ENCODE peak calls at places on chromosome 13, in eight cellular contexts. One of them, this sample, is unnamed.
A peak's percentile ranks its signal among the peaks of the same experiment; 100 is the strongest.

GRCh38 chr13:31878955-31879354 is 139.6 kb downstream of the RXFP2 start:
- DNase-seq in Calu3: no peak
- DNase-seq in BJ: no peak
- DNase-seq in progenitor cell of endocrine pancreas: no peak
- DNase-seq in activated CD8-positive, alpha-beta T cell treated with anti-CD3 and anti-CD28 coated beads for 36 hours: no peak
- DNase-seq in heart right ventricle: no peak
- DNase-seq in body of pancreas: no peak
- DNase-seq in psoas muscle: no peak
- DNase-seq in this sample: no peak

GRCh38 chr13:35140831-35141230 is 198.8 kb downstream of the NBEA start:
- DNase-seq in Calu3: no peak
- DNase-seq in BJ: no peak
- DNase-seq in progenitor cell of endocrine pancreas: no peak
- DNase-seq in activated CD8-positive, alpha-beta T cell treated with anti-CD3 and anti-CD28 coated beads for 36 hours: no peak
- DNase-seq in heart right ventricle: no peak
- DNase-seq in body of pancreas: no peak
- DNase-seq in psoas muscle: no peak
- DNase-seq in this sample: no peak

GRCh38 chr13:86425127-86425526 is 625.9 kb upstream of the SLITRK6 start:
- DNase-seq in Calu3: no peak
- DNase-seq in BJ: no peak
- DNase-seq in progenitor cell of endocrine pancreas: no peak
- DNase-seq in activated CD8-positive, alpha-beta T cell treated with anti-CD3 and anti-CD28 coated beads for 36 hours: no peak
- DNase-seq in heart right ventricle: no peak
- DNase-seq in body of pancreas: no peak
- DNase-seq in psoas muscle: no peak
- DNase-seq in this sample: no peak

GRCh38 chr13:104737713-104738112 is 1671.5 kb upstream of the SLC10A2 start:
- DNase-seq in Calu3: no peak
- DNase-seq in BJ: no peak
- DNase-seq in progenitor cell of endocrine pancreas: no peak
- DNase-seq in activated CD8-positive, alpha-beta T cell treated with anti-CD3 and anti-CD28 coated beads for 36 hours: no peak
- DNase-seq in heart right ventricle: no peak
- DNase-seq in body of pancreas: no peak
- DNase-seq in psoas muscle: no peak
- DNase-seq in this sample: no peak

GRCh38 chr13:99982021-99982740 is 597 bp downstream of the ZIC2 start:
- DNase-seq in Calu3: no peak
- DNase-seq in BJ: no peak
- DNase-seq in progenitor cell of endocrine pancreas: no peak
- DNase-seq in activated CD8-positive, alpha-beta T cell treated with anti-CD3 and anti-CD28 coated beads for 36 hours: no peak
- DNase-seq in heart right ventricle: no peak
- DNase-seq in body of pancreas: no peak
- DNase-seq in psoas muscle: no peak
- DNase-seq in this sample: peak; percentile 33

GRCh38 chr13:32887617-32888016 is 128.6 kb upstream of the KL start:
- DNase-seq in Calu3: no peak
- DNase-seq in BJ: no peak
- DNase-seq in progenitor cell of endocrine pancreas: no peak
- DNase-seq in activated CD8-positive, alpha-beta T cell treated with anti-CD3 and anti-CD28 coated beads for 36 hours: no peak
- DNase-seq in heart right ventricle: no peak
- DNase-seq in body of pancreas: no peak
- DNase-seq in psoas muscle: no peak
- DNase-seq in this sample: no peak

GRCh38 chr13:19596086-19596485 is 34.8 kb upstream of the TPTE2 start:
- DNase-seq in Calu3: no peak
- DNase-seq in BJ: no peak
- DNase-seq in progenitor cell of endocrine pancreas: no peak
- DNase-seq in activated CD8-positive, alpha-beta T cell treated with anti-CD3 and anti-CD28 coated beads for 36 hours: no peak
- DNase-seq in heart right ventricle: no peak
- DNase-seq in body of pancreas: no peak
- DNase-seq in psoas muscle: no peak
- DNase-seq in this sample: no peak

GRCh38 chr13:42796747-42797356 is 15.5 kb downstream of the FAM216B start:
- DNase-seq in Calu3: no peak
- DNase-seq in BJ: no peak
- DNase-seq in progenitor cell of endocrine pancreas: no peak
- DNase-seq in activated CD8-positive, alpha-beta T cell treated with anti-CD3 and anti-CD28 coated beads for 36 hours: no peak
- DNase-seq in heart right ventricle: no peak
- DNase-seq in body of pancreas: no peak
- DNase-seq in psoas muscle: no peak
- DNase-seq in this sample: no peak

GRCh38 chr13:101730420-101731000 is 278.0 kb downstream of the ITGBL1 start:
- DNase-seq in Calu3: no peak
- DNase-seq in BJ: no peak
- DNase-seq in progenitor cell of endocrine pancreas: no peak
- DNase-seq in activated CD8-positive, alpha-beta T cell treated with anti-CD3 and anti-CD28 coated beads for 36 hours: no peak
- DNase-seq in heart right ventricle: no peak
- DNase-seq in body of pancreas: peak; percentile 11
- DNase-seq in psoas muscle: no peak
- DNase-seq in this sample: no peak

GRCh38 chr13:78607409-78608253 is 4.3 kb upstream of the POU4F1 start:
- DNase-seq in Calu3: no peak
- DNase-seq in BJ: no peak
- DNase-seq in progenitor cell of endocrine pancreas: no peak
- DNase-seq in activated CD8-positive, alpha-beta T cell treated with anti-CD3 and anti-CD28 coated beads for 36 hours: no peak
- DNase-seq in heart right ventricle: no peak
- DNase-seq in body of pancreas: no peak
- DNase-seq in psoas muscle: no peak
- DNase-seq in this sample: no peak

GRCh38 chr13:40665061-40665753 is 1.2 kb downstream of the FOXO1 start:
- DNase-seq in Calu3: peak; percentile 31
- DNase-seq in BJ: no peak
- DNase-seq in progenitor cell of endocrine pancreas: peak; percentile 46
- DNase-seq in activated CD8-positive, alpha-beta T cell treated with anti-CD3 and anti-CD28 coated beads for 36 hours: peak; percentile 53
- DNase-seq in heart right ventricle: peak; percentile 60
- DNase-seq in body of pancreas: peak; percentile 53
- DNase-seq in psoas muscle: peak; percentile 37
- DNase-seq in this sample: peak; percentile 33

GRCh38 chr13:33015275-33015674 is 948 bp upstream of the KL start:
- DNase-seq in Calu3: no peak
- DNase-seq in BJ: no peak
- DNase-seq in progenitor cell of endocrine pancreas: no peak
- DNase-seq in activated CD8-positive, alpha-beta T cell treated with anti-CD3 and anti-CD28 coated beads for 36 hours: no peak
- DNase-seq in heart right ventricle: no peak
- DNase-seq in body of pancreas: no peak
- DNase-seq in psoas muscle: no peak
- DNase-seq in this sample: no peak

GRCh38 chr13:48790199-48790598 is 136.5 kb downstream of the CYSLTR2 start:
- DNase-seq in Calu3: no peak
- DNase-seq in BJ: no peak
- DNase-seq in progenitor cell of endocrine pancreas: no peak
- DNase-seq in activated CD8-positive, alpha-beta T cell treated with anti-CD3 and anti-CD28 coated beads for 36 hours: no peak
- DNase-seq in heart right ventricle: no peak
- DNase-seq in body of pancreas: no peak
- DNase-seq in psoas muscle: no peak
- DNase-seq in this sample: no peak

GRCh38 chr13:113528798-113529180 is 38.3 kb upstream of the DCUN1D2 start:
- DNase-seq in Calu3: no peak
- DNase-seq in BJ: no peak
- DNase-seq in progenitor cell of endocrine pancreas: no peak
- DNase-seq in activated CD8-positive, alpha-beta T cell treated with anti-CD3 and anti-CD28 coated beads for 36 hours: no peak
- DNase-seq in heart right ventricle: no peak
- DNase-seq in body of pancreas: no peak
- DNase-seq in psoas muscle: no peak
- DNase-seq in this sample: no peak

GRCh38 chr13:42361701-42362100 is 89.7 kb downstream of the AKAP11 start:
- DNase-seq in Calu3: no peak
- DNase-seq in BJ: no peak
- DNase-seq in progenitor cell of endocrine pancreas: no peak
- DNase-seq in activated CD8-positive, alpha-beta T cell treated with anti-CD3 and anti-CD28 coated beads for 36 hours: no peak
- DNase-seq in heart right ventricle: no peak
- DNase-seq in body of pancreas: no peak
- DNase-seq in psoas muscle: no peak
- DNase-seq in this sample: no peak

GRCh38 chr13:29922896-29923295 is 72.5 kb upstream of the UBL3 start:
- DNase-seq in Calu3: no peak
- DNase-seq in BJ: no peak
- DNase-seq in progenitor cell of endocrine pancreas: no peak
- DNase-seq in activated CD8-positive, alpha-beta T cell treated with anti-CD3 and anti-CD28 coated beads for 36 hours: no peak
- DNase-seq in heart right ventricle: no peak
- DNase-seq in body of pancreas: no peak
- DNase-seq in psoas muscle: no peak
- DNase-seq in this sample: peak; percentile 43

GRCh38 chr13:104086205-104086604 is 1020.0 kb upstream of the SLC10A2 start:
- DNase-seq in Calu3: no peak
- DNase-seq in BJ: peak; percentile 13
- DNase-seq in progenitor cell of endocrine pancreas: no peak
- DNase-seq in activated CD8-positive, alpha-beta T cell treated with anti-CD3 and anti-CD28 coated beads for 36 hours: no peak
- DNase-seq in heart right ventricle: no peak
- DNase-seq in body of pancreas: no peak
- DNase-seq in psoas muscle: no peak
- DNase-seq in this sample: no peak

GRCh38 chr13:66036024-66036614 is 1194.0 kb downstream of the PCDH9 start:
- DNase-seq in Calu3: no peak
- DNase-seq in BJ: no peak
- DNase-seq in progenitor cell of endocrine pancreas: no peak
- DNase-seq in activated CD8-positive, alpha-beta T cell treated with anti-CD3 and anti-CD28 coated beads for 36 hours: no peak
- DNase-seq in heart right ventricle: no peak
- DNase-seq in body of pancreas: no peak
- DNase-seq in psoas muscle: no peak
- DNase-seq in this sample: no peak

GRCh38 chr13:45879666-45880065 is 28.1 kb upstream of the SIAH3 start:
- DNase-seq in Calu3: peak; percentile 43
- DNase-seq in BJ: no peak
- DNase-seq in progenitor cell of endocrine pancreas: no peak
- DNase-seq in activated CD8-positive, alpha-beta T cell treated with anti-CD3 and anti-CD28 coated beads for 36 hours: no peak
- DNase-seq in heart right ventricle: peak; percentile 50
- DNase-seq in body of pancreas: peak; percentile 50
- DNase-seq in psoas muscle: peak; percentile 70
- DNase-seq in this sample: peak; percentile 76
- TF ChIP-seq CTCF in Calu3: peak; percentile 12
- TF ChIP-seq CTCF in BJ: no peak
- TF ChIP-seq CTCF in progenitor cell of endocrine pancreas: peak; percentile 41
- TF ChIP-seq CTCF in activated CD8-positive, alpha-beta T cell treated with anti-CD3 and anti-CD28 coated beads for 36 hours: no peak
- TF ChIP-seq CTCF in heart right ventricle: peak; percentile 53
- TF ChIP-seq CTCF in body of pancreas: peak; percentile 25
- TF ChIP-seq CTCF in psoas muscle: peak; percentile 54
- TF ChIP-seq CTCF in this sample: peak; percentile 40

DNA sequence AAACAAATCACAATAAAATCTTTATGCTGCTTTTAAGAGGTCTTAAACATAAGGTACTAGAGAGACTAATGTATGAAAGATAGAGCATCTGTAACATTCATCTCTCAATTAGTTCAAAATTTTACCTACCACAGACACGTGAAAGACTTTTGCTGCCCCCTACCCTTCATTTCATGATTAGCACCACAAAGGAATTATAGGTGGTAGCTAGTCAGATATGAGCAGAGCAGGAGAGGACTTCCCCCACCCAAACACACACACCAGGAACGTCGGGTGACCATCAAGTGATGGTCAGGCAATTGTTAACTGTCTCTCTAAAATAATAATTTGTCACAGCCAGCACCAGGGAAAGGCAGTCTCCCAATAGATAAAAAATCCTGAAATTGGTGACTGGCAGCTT is 1531.7 kb upstream of the SPRY2 start:
- DNase-seq in Calu3: peak; percentile 3
- DNase-seq in BJ: no peak
- DNase-seq in progenitor cell of endocrine pancreas: no peak
- DNase-seq in activated CD8-positive, alpha-beta T cell treated with anti-CD3 and anti-CD28 coated beads for 36 hours: no peak
- DNase-seq in heart right ventricle: no peak
- DNase-seq in body of pancreas: no peak
- DNase-seq in psoas muscle: no peak
- DNase-seq in this sample: peak; percentile 49
- TF ChIP-seq CTCF in Calu3: no peak
- TF ChIP-seq CTCF in BJ: no peak
- TF ChIP-seq CTCF in progenitor cell of endocrine pancreas: peak; percentile 67
- TF ChIP-seq CTCF in activated CD8-positive, alpha-beta T cell treated with anti-CD3 and anti-CD28 coated beads for 36 hours: no peak
- TF ChIP-seq CTCF in heart right ventricle: no peak
- TF ChIP-seq CTCF in body of pancreas: peak; percentile 43
- TF ChIP-seq CTCF in psoas muscle: no peak
- TF ChIP-seq CTCF in this sample: peak; percentile 37

GRCh38 chr13:98752942-98753290 is 444 bp upstream of the SLC15A1 start:
- DNase-seq in Calu3: no peak
- DNase-seq in BJ: no peak
- DNase-seq in progenitor cell of endocrine pancreas: no peak
- DNase-seq in activated CD8-positive, alpha-beta T cell treated with anti-CD3 and anti-CD28 coated beads for 36 hours: no peak
- DNase-seq in heart right ventricle: no peak
- DNase-seq in body of pancreas: no peak
- DNase-seq in psoas muscle: no peak
- DNase-seq in this sample: no peak

GRCh38 chr13:98746968-98747367 is 5.5 kb downstream of the SLC15A1 start:
- DNase-seq in Calu3: peak; percentile 4
- DNase-seq in BJ: no peak
- DNase-seq in progenitor cell of endocrine pancreas: no peak
- DNase-seq in activated CD8-positive, alpha-beta T cell treated with anti-CD3 and anti-CD28 coated beads for 36 hours: no peak
- DNase-seq in heart right ventricle: no peak
- DNase-seq in body of pancreas: no peak
- DNase-seq in psoas muscle: no peak
- DNase-seq in this sample: peak; percentile 67

GRCh38 chr13:98752111-98752941 is at the start of gene SLC15A1:
- DNase-seq in Calu3: peak; percentile 20
- DNase-seq in BJ: no peak
- DNase-seq in progenitor cell of endocrine pancreas: peak; percentile 23
- DNase-seq in activated CD8-positive, alpha-beta T cell treated with anti-CD3 and anti-CD28 coated beads for 36 hours: no peak
- DNase-seq in heart right ventricle: no peak
- DNase-seq in body of pancreas: peak; percentile 61
- DNase-seq in psoas muscle: no peak
- DNase-seq in this sample: no peak

GRCh38 chr13:98751397-98752110 is 918 bp downstream of the SLC15A1 start:
- DNase-seq in Calu3: no peak
- DNase-seq in BJ: no peak
- DNase-seq in progenitor cell of endocrine pancreas: no peak
- DNase-seq in activated CD8-positive, alpha-beta T cell treated with anti-CD3 and anti-CD28 coated beads for 36 hours: no peak
- DNase-seq in heart right ventricle: no peak
- DNase-seq in body of pancreas: peak; percentile 46
- DNase-seq in psoas muscle: no peak
- DNase-seq in this sample: no peak

GRCh38 chr13:98749501-98749900 is 3.0 kb downstream of the SLC15A1 start:
- DNase-seq in Calu3: no peak
- DNase-seq in BJ: peak; percentile 81
- DNase-seq in progenitor cell of endocrine pancreas: no peak
- DNase-seq in activated CD8-positive, alpha-beta T cell treated with anti-CD3 and anti-CD28 coated beads for 36 hours: no peak
- DNase-seq in heart right ventricle: no peak
- DNase-seq in body of pancreas: no peak
- DNase-seq in psoas muscle: no peak
- DNase-seq in this sample: peak; percentile 47
- TF ChIP-seq CTCF in Calu3: no peak
- TF ChIP-seq CTCF in BJ: no peak
- TF ChIP-seq CTCF in progenitor cell of endocrine pancreas: no peak
- TF ChIP-seq CTCF in activated CD8-positive, alpha-beta T cell treated with anti-CD3 and anti-CD28 coated beads for 36 hours: no peak
- TF ChIP-seq CTCF in heart right ventricle: no peak
- TF ChIP-seq CTCF in body of pancreas: no peak
- TF ChIP-seq CTCF in psoas muscle: no peak
- TF ChIP-seq CTCF in this sample: no peak

DNA sequence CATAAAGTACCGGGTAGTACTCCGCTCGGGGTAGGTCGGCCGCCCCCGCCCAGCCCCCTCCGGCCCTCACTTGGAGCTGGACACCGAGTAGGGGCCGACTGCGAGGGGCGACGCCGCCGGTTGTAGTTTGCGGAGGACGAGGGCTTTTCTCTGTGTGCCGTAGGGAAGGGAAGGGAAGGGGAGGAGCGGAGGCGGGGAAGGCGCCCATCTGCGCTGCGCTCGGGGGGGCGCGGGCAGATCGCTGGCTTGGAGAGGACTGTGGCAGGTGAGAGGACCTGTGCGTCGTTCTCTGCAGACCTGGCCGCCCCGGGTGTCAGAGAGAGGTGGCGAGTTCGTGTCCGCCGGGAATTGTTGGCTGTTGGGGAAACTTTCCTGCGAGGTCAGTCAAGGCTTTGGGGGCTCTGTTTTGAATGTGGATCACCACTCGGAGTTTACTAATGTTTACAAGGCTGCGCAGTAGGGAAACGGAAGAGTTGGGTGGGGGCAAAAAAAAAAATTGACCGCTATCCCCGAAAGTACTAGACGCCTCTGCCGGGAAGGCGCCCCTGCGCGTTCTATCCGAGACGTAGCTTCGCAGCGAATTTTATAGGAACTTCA is 1.4 kb downstream of the ING1 start:
- DNase-seq in Calu3: no peak
- DNase-seq in BJ: no peak
- DNase-seq in progenitor cell of endocrine pancreas: peak; percentile 45
- DNase-seq in activated CD8-positive, alpha-beta T cell treated with anti-CD3 and anti-CD28 coated beads for 36 hours: peak; percentile 58
- DNase-seq in heart right ventricle: peak; percentile 70
- DNase-seq in body of pancreas: peak; percentile 65
- DNase-seq in psoas muscle: peak; percentile 64
- DNase-seq in this sample: peak; percentile 49
- TF ChIP-seq CTCF in Calu3: no peak
- TF ChIP-seq CTCF in BJ: peak; percentile 24
- TF ChIP-seq CTCF in progenitor cell of endocrine pancreas: no peak
- TF ChIP-seq CTCF in activated CD8-positive, alpha-beta T cell treated with anti-CD3 and anti-CD28 coated beads for 36 hours: no peak
- TF ChIP-seq CTCF in heart right ventricle: no peak
- TF ChIP-seq CTCF in body of pancreas: no peak
- TF ChIP-seq CTCF in psoas muscle: no peak
- TF ChIP-seq CTCF in this sample: no peak